ENCODE peak calls at places on chromosomes 7 and 10, in nine cellular contexts. T is activated naive CD8-positive, alpha-beta T cell treated with anti-CD3 and anti-CD28 coated beads, Interleukin-2, amount 50 U/mL, for 24 hours; L is AG20443; B is amygdala; G is NCI-H2081; C is stimulated activated CD4-positive, alpha-beta T cell treated with anti-CD3 and anti-CD28 coated beads, Interleukin-15, amount 100 ng/mL, for 24 hours; X is central memory CD4-positive, alpha-beta T cell; J is stimulated activated CD8-positive, alpha-beta memory T cell treated with anti-CD3 and anti-CD28 coated beads, Interleukin-12 subunit alpha, Interleukin-12 subunit beta, amount 100 ng/mL, for 1 hour; Y is stimulated activated naive CD8-positive, alpha-beta T cell treated with anti-CD3 and anti-CD28 coated beads, Interleukin-15, amount 100 ng/mL, for 72 hours. W is an unnamed sample.

GRCh38 chr10:27742926-27743735 is 2.5 kb downstream of the MKX start:
- DNase-seq in T (peak), L (peak), B (no peak), G (no peak), C (peak), X (peak), J (no peak), Y (peak), W (peak)

GRCh38 chr7:6398943-6399342 is 48.8 kb downstream of the DAGLB start:
- DNase-seq in T (no peak), L (no peak), B (no peak), G (no peak), C (no peak), X (no peak), J (no peak), Y (no peak), W (no peak)

GRCh38 chr10:81870472-81870871 is 4.5 kb upstream of the NRG3 start:
- DNase-seq in T (no peak), L (no peak), B (no peak), G (no peak), C (no peak), X (no peak), J (no peak), Y (no peak), W (no peak)

GRCh38 chr10:94006591-94007550 is 13.1 kb downstream of the PLCE1 start:
- DNase-seq in T (no peak), L (peak), B (no peak), G (no peak), C (no peak), X (no peak), J (no peak), Y (no peak), W (no peak)

GRCh38 chr7:90655566-90655965 is 59.4 kb downstream of the CDK14 start:
- DNase-seq in T (no peak), L (peak), B (no peak), G (no peak), C (no peak), X (no peak), J (no peak), Y (no peak), W (no peak)

GRCh38 chr7:123004931-123005330 is 9.4 kb upstream of the TAS2R16 start:
- DNase-seq in T (no peak), L (no peak), B (no peak), G (no peak), C (no peak), X (no peak), J (no peak), Y (no peak), W (no peak)

GRCh38 chr7:42247301-42247700 is 10.3 kb upstream of the GLI3 start:
- DNase-seq in T (no peak), L (peak), B (no peak), G (no peak), C (no peak), X (no peak), J (no peak), Y (no peak), W (no peak)

GRCh38 chr7:37738338-37738737 is 54.8 kb downstream of the GPR141 start:
- DNase-seq in T (no peak), L (no peak), B (no peak), G (no peak), C (no peak), X (no peak), J (no peak), Y (no peak), W (no peak)

GRCh38 chr10:6990891-6991290 is 410.8 kb upstream of the PRKCQ start:
- DNase-seq in T (no peak), L (no peak), B (no peak), G (no peak), C (no peak), X (no peak), J (no peak), Y (no peak), W (no peak)

GRCh38 chr10:48655426-48656240 is 29.0 kb upstream of the WDFY4 start:
- DNase-seq in T (no peak), L (peak), B (no peak), G (no peak), C (no peak), X (no peak), J (no peak), Y (no peak), W (no peak)

GRCh38 chr7:5596046-5596895 is 172.6 kb upstream of the TNRC18 start:
- DNase-seq in T (peak), L (peak), B (no peak), G (no peak), C (peak), X (peak), J (peak), Y (peak), W (no peak)

GRCh38 chr7:16926283-16926682 is 44.5 kb upstream of the AGR3 start:
- DNase-seq in T (no peak), L (peak), B (no peak), G (no peak), C (no peak), X (no peak), J (no peak), Y (no peak), W (no peak)

GRCh38 chr7:696426-697258 is 29.9 kb upstream of the DNAAF5 start:
- DNase-seq in T (no peak), L (no peak), B (no peak), G (no peak), C (no peak), X (no peak), J (no peak), Y (no peak), W (no peak)

GRCh38 chr10:114327537-114328277 is 76.6 kb downstream of the AFAP1L2 start:
- DNase-seq in T (no peak), L (no peak), B (no peak), G (no peak), C (no peak), X (no peak), J (no peak), Y (no peak), W (no peak)